ENCODE peak calls at places on chromosomes 16 and 17, in six cellular contexts. One of them, this sample, is unnamed.

GRCh38 chr16:2523801-2524231 is 3.6 kb downstream of the AMDHD2 start:
- ATAC-seq in body of pancreas: no peak
- ATAC-seq in activated naive CD4-positive, alpha-beta T cell treated with anti-CD3 and anti-CD28 coated beads, Interleukin-2, amount 50 U/mL, for 72 hours: no peak
- ATAC-seq in activated CD8-positive, alpha-beta T cell treated with anti-CD3 and anti-CD28 coated beads for 36 hours: no peak
- ATAC-seq in A549: no peak
- ATAC-seq in GM23338: no peak
- ATAC-seq in this sample: no peak

GRCh38 chr16:88479795-88480760 is 27.0 kb downstream of the ZFPM1 start:
- ATAC-seq in A549: no peak
- ATAC-seq in body of pancreas: peak; percentile 77
- ATAC-seq in GM23338: no peak
- ATAC-seq in activated CD8-positive, alpha-beta T cell treated with anti-CD3 and anti-CD28 coated beads for 36 hours: peak; percentile 54
- ATAC-seq in activated naive CD4-positive, alpha-beta T cell treated with anti-CD3 and anti-CD28 coated beads, Interleukin-2, amount 50 U/mL, for 72 hours: no peak
- ATAC-seq in this sample: peak; percentile 35

GRCh38 chr16:66365588-66365987 is 903 bp upstream of the CDH5 start:
- ATAC-seq in body of pancreas: no peak
- ATAC-seq in GM23338: no peak
- ATAC-seq in activated CD8-positive, alpha-beta T cell treated with anti-CD3 and anti-CD28 coated beads for 36 hours: no peak
- ATAC-seq in activated naive CD4-positive, alpha-beta T cell treated with anti-CD3 and anti-CD28 coated beads, Interleukin-2, amount 50 U/mL, for 72 hours: no peak
- ATAC-seq in A549: no peak
- ATAC-seq in this sample: no peak

GRCh38 chr17:72510454-72511016 is 389.7 kb downstream of the SOX9 start:
- ATAC-seq in GM23338: no peak
- ATAC-seq in body of pancreas: no peak
- ATAC-seq in activated CD8-positive, alpha-beta T cell treated with anti-CD3 and anti-CD28 coated beads for 36 hours: no peak
- ATAC-seq in A549: peak; percentile 37
- ATAC-seq in activated naive CD4-positive, alpha-beta T cell treated with anti-CD3 and anti-CD28 coated beads, Interleukin-2, amount 50 U/mL, for 72 hours: no peak
- ATAC-seq in this sample: no peak

GRCh38 chr17:60804831-60805230 is 127.2 kb downstream of the BCAS3 start:
- ATAC-seq in body of pancreas: no peak
- ATAC-seq in A549: no peak
- ATAC-seq in GM23338: no peak
- ATAC-seq in activated CD8-positive, alpha-beta T cell treated with anti-CD3 and anti-CD28 coated beads for 36 hours: no peak
- ATAC-seq in activated naive CD4-positive, alpha-beta T cell treated with anti-CD3 and anti-CD28 coated beads, Interleukin-2, amount 50 U/mL, for 72 hours: no peak
- ATAC-seq in this sample: no peak

GRCh38 chr17:59107306-59107670 is 608 bp upstream of the TRIM37 start:
- ATAC-seq in activated CD8-positive, alpha-beta T cell treated with anti-CD3 and anti-CD28 coated beads for 36 hours: peak; percentile 17
- ATAC-seq in A549: no peak
- ATAC-seq in body of pancreas: no peak
- ATAC-seq in activated naive CD4-positive, alpha-beta T cell treated with anti-CD3 and anti-CD28 coated beads, Interleukin-2, amount 50 U/mL, for 72 hours: peak; percentile 37
- ATAC-seq in GM23338: peak; percentile 12
- ATAC-seq in this sample: peak; percentile 34

GRCh38 chr17:10295728-10296343 is 77.0 kb downstream of the MYH13 start:
- ATAC-seq in activated naive CD4-positive, alpha-beta T cell treated with anti-CD3 and anti-CD28 coated beads, Interleukin-2, amount 50 U/mL, for 72 hours: peak; percentile 35
- ATAC-seq in A549: peak; percentile 96
- ATAC-seq in body of pancreas: no peak
- ATAC-seq in activated CD8-positive, alpha-beta T cell treated with anti-CD3 and anti-CD28 coated beads for 36 hours: no peak
- ATAC-seq in GM23338: peak; percentile 97
- ATAC-seq in this sample: no peak

GRCh38 chr17:36657763-36658490 is 56.5 kb downstream of the MRM1 start:
- ATAC-seq in GM23338: peak; percentile 80
- ATAC-seq in activated CD8-positive, alpha-beta T cell treated with anti-CD3 and anti-CD28 coated beads for 36 hours: peak; percentile 61
- ATAC-seq in activated naive CD4-positive, alpha-beta T cell treated with anti-CD3 and anti-CD28 coated beads, Interleukin-2, amount 50 U/mL, for 72 hours: peak; percentile 32
- ATAC-seq in body of pancreas: peak; percentile 38
- ATAC-seq in A549: peak; percentile 34
- ATAC-seq in this sample: peak; percentile 34

GRCh38 chr16:85638695-85639409 is 25.7 kb downstream of the GSE1 start:
- ATAC-seq in GM23338: no peak
- ATAC-seq in A549: no peak
- ATAC-seq in body of pancreas: peak; percentile 16
- ATAC-seq in activated CD8-positive, alpha-beta T cell treated with anti-CD3 and anti-CD28 coated beads for 36 hours: no peak
- ATAC-seq in activated naive CD4-positive, alpha-beta T cell treated with anti-CD3 and anti-CD28 coated beads, Interleukin-2, amount 50 U/mL, for 72 hours: no peak
- ATAC-seq in this sample: no peak

GRCh38 chr16:63458842-63459241 is 1422.6 kb upstream of the CDH8 start:
- ATAC-seq in GM23338: no peak
- ATAC-seq in activated CD8-positive, alpha-beta T cell treated with anti-CD3 and anti-CD28 coated beads for 36 hours: no peak
- ATAC-seq in activated naive CD4-positive, alpha-beta T cell treated with anti-CD3 and anti-CD28 coated beads, Interleukin-2, amount 50 U/mL, for 72 hours: no peak
- ATAC-seq in A549: no peak
- ATAC-seq in body of pancreas: no peak
- ATAC-seq in this sample: no peak

GRCh38 chr17:66542183-66542966 is 240.0 kb downstream of the PRKCA start:
- ATAC-seq in activated naive CD4-positive, alpha-beta T cell treated with anti-CD3 and anti-CD28 coated beads, Interleukin-2, amount 50 U/mL, for 72 hours: peak; percentile 56
- ATAC-seq in GM23338: no peak
- ATAC-seq in body of pancreas: no peak
- ATAC-seq in A549: peak; percentile 68
- ATAC-seq in activated CD8-positive, alpha-beta T cell treated with anti-CD3 and anti-CD28 coated beads for 36 hours: peak; percentile 80
- ATAC-seq in this sample: peak; percentile 75

GRCh38 chr16:85415196-85415988 is 197.7 kb upstream of the GSE1 start:
- ATAC-seq in A549: no peak
- ATAC-seq in GM23338: no peak
- ATAC-seq in activated CD8-positive, alpha-beta T cell treated with anti-CD3 and anti-CD28 coated beads for 36 hours: no peak
- ATAC-seq in activated naive CD4-positive, alpha-beta T cell treated with anti-CD3 and anti-CD28 coated beads, Interleukin-2, amount 50 U/mL, for 72 hours: no peak
- ATAC-seq in body of pancreas: no peak
- ATAC-seq in this sample: no peak

This sample was measured in activated T-helper 17 cell treated with anti-CD3 and anti-CD28 coated beads, Interleukin-2, amount 50 U/mL, for 72 hours.